ENCODE peak calls at places on chromosomes 12 and 14, in ten cellular contexts. One of them, this sample, is unnamed. For H3K9me3, the result is how much of the 10 kb centered on the place peaks cover.

GRCh38 chr12:76890407-76891143 is 11.8 kb upstream of the CSRP2 start:
- DNase-seq in tibial artery: no peak
- DNase-seq in A673: no peak
- DNase-seq in prostate gland: no peak
- DNase-seq in H9: no peak
- DNase-seq in heart left ventricle: no peak
- DNase-seq in Peyer's patch: no peak
- DNase-seq in mammary epithelial cell: peak
- DNase-seq in upper lobe of left lung: no peak
- DNase-seq in uterus: no peak
- DNase-seq in this sample: peak

GRCh38 chr14:70816525-70816924 is 7.2 kb upstream of the MAP3K9 start:
- DNase-seq in tibial artery: no peak
- DNase-seq in A673: peak
- DNase-seq in prostate gland: no peak
- DNase-seq in H9: peak
- DNase-seq in heart left ventricle: no peak
- DNase-seq in Peyer's patch: no peak
- DNase-seq in mammary epithelial cell: no peak
- DNase-seq in upper lobe of left lung: no peak
- DNase-seq in uterus: no peak
- DNase-seq in this sample: no peak

GRCh38 chr12:43921666-43922337 is 85.9 kb downstream of the TMEM117 start:
- DNase-seq in tibial artery: no peak
- DNase-seq in A673: peak
- DNase-seq in prostate gland: no peak
- DNase-seq in H9: no peak
- DNase-seq in heart left ventricle: no peak
- DNase-seq in Peyer's patch: no peak
- DNase-seq in mammary epithelial cell: no peak
- DNase-seq in upper lobe of left lung: no peak
- DNase-seq in uterus: no peak
- DNase-seq in this sample: no peak

GRCh38 chr12:108583971-108584370 is 13.9 kb downstream of the TMEM119 start:
- DNase-seq in tibial artery: no peak
- DNase-seq in A673: no peak
- DNase-seq in prostate gland: no peak
- DNase-seq in H9: no peak
- DNase-seq in heart left ventricle: no peak
- DNase-seq in Peyer's patch: peak
- DNase-seq in mammary epithelial cell: no peak
- DNase-seq in upper lobe of left lung: peak
- DNase-seq in uterus: no peak
- DNase-seq in this sample: no peak

GRCh38 chr12:16300706-16301105 is 23.2 kb upstream of the SLC15A5 start:
- DNase-seq in tibial artery: peak
- DNase-seq in A673: no peak
- DNase-seq in prostate gland: no peak
- DNase-seq in H9: no peak
- DNase-seq in heart left ventricle: no peak
- DNase-seq in Peyer's patch: no peak
- DNase-seq in mammary epithelial cell: no peak
- DNase-seq in upper lobe of left lung: peak
- DNase-seq in uterus: peak
- DNase-seq in this sample: no peak

GRCh38 chr14:76867536-76868452 is 41.6 kb downstream of the LRRC74A start:
- DNase-seq in tibial artery: no peak
- DNase-seq in A673: peak
- DNase-seq in prostate gland: no peak
- DNase-seq in H9: no peak
- DNase-seq in heart left ventricle: peak
- DNase-seq in Peyer's patch: no peak
- DNase-seq in mammary epithelial cell: no peak
- DNase-seq in upper lobe of left lung: no peak
- DNase-seq in uterus: no peak
- DNase-seq in this sample: peak

GRCh38 chr12:57886590-57887363 is 40.2 kb upstream of the CTDSP2 start:
- DNase-seq in tibial artery: no peak
- DNase-seq in A673: no peak
- DNase-seq in prostate gland: no peak
- DNase-seq in H9: no peak
- DNase-seq in heart left ventricle: no peak
- DNase-seq in Peyer's patch: no peak
- DNase-seq in mammary epithelial cell: no peak
- DNase-seq in upper lobe of left lung: no peak
- DNase-seq in uterus: no peak
- DNase-seq in this sample: no peak

GRCh38 chr12:509494-509893 is 49.8 kb downstream of the B4GALNT3 start:
- DNase-seq in tibial artery: no peak
- DNase-seq in A673: peak
- DNase-seq in prostate gland: no peak
- DNase-seq in H9: no peak
- DNase-seq in heart left ventricle: no peak
- DNase-seq in Peyer's patch: no peak
- DNase-seq in mammary epithelial cell: no peak
- DNase-seq in upper lobe of left lung: no peak
- DNase-seq in uterus: no peak
- DNase-seq in this sample: no peak

GRCh38 chr14:80645667-80646413 is 295.7 kb downstream of the CEP128 start:
- DNase-seq in tibial artery: no peak
- DNase-seq in A673: no peak
- DNase-seq in prostate gland: no peak
- DNase-seq in H9: no peak
- DNase-seq in heart left ventricle: no peak
- DNase-seq in Peyer's patch: no peak
- DNase-seq in mammary epithelial cell: peak
- DNase-seq in upper lobe of left lung: no peak
- DNase-seq in uterus: no peak
- DNase-seq in this sample: no peak

GRCh38 chr12:12714276-12715001 is 2.7 kb upstream of the CDKN1B start:
- DNase-seq in tibial artery: no peak
- DNase-seq in A673: peak
- DNase-seq in prostate gland: peak
- DNase-seq in H9: peak
- DNase-seq in heart left ventricle: peak
- DNase-seq in Peyer's patch: peak
- DNase-seq in mammary epithelial cell: no peak
- DNase-seq in upper lobe of left lung: peak
- DNase-seq in uterus: no peak
- DNase-seq in this sample: peak

GRCh38 chr12:121788176-121788818 is 5.2 kb downstream of the RHOF start:
- DNase-seq in tibial artery: no peak
- DNase-seq in A673: no peak
- DNase-seq in prostate gland: no peak
- DNase-seq in H9: no peak
- DNase-seq in heart left ventricle: no peak
- DNase-seq in Peyer's patch: no peak
- DNase-seq in mammary epithelial cell: no peak
- DNase-seq in upper lobe of left lung: no peak
- DNase-seq in uterus: no peak
- DNase-seq in this sample: no peak

GRCh38 chr12:92488735-92489134 is 214.1 kb upstream of the PLEKHG7 start:
- DNase-seq in tibial artery: no peak
- DNase-seq in A673: no peak
- DNase-seq in prostate gland: no peak
- DNase-seq in H9: no peak
- DNase-seq in heart left ventricle: no peak
- DNase-seq in Peyer's patch: no peak
- DNase-seq in mammary epithelial cell: no peak
- DNase-seq in upper lobe of left lung: no peak
- DNase-seq in uterus: no peak
- DNase-seq in this sample: no peak

GRCh38 chr12:111030800-111031199 is 110.4 kb upstream of the MYL2 start:
- DNase-seq in tibial artery: no peak
- DNase-seq in A673: no peak
- DNase-seq in prostate gland: no peak
- DNase-seq in H9: no peak
- DNase-seq in heart left ventricle: no peak
- DNase-seq in Peyer's patch: no peak
- DNase-seq in mammary epithelial cell: no peak
- DNase-seq in upper lobe of left lung: no peak
- DNase-seq in uterus: no peak
- DNase-seq in this sample: no peak

GRCh38 chr12:82910246-82910893 is 223.7 kb downstream of the TMTC2 start:
- DNase-seq in tibial artery: no peak
- DNase-seq in A673: no peak
- DNase-seq in prostate gland: no peak
- DNase-seq in H9: peak
- DNase-seq in heart left ventricle: no peak
- DNase-seq in Peyer's patch: no peak
- DNase-seq in mammary epithelial cell: no peak
- DNase-seq in upper lobe of left lung: no peak
- DNase-seq in uterus: no peak
- DNase-seq in this sample: no peak

GRCh38 chr14:58151701-58152568 is at the start of gene ARMH4:
- DNase-seq in tibial artery: peak
- DNase-seq in A673: peak
- DNase-seq in prostate gland: peak
- DNase-seq in H9: peak
- DNase-seq in heart left ventricle: peak
- DNase-seq in Peyer's patch: peak
- DNase-seq in mammary epithelial cell: peak
- DNase-seq in upper lobe of left lung: peak
- DNase-seq in uterus: peak
- DNase-seq in this sample: peak

GRCh38 chr12:26929590-26929989 is 8.2 kb downstream of the INTS13 start:
- DNase-seq in tibial artery: no peak
- DNase-seq in A673: no peak
- DNase-seq in prostate gland: no peak
- DNase-seq in H9: no peak
- DNase-seq in heart left ventricle: no peak
- DNase-seq in Peyer's patch: no peak
- DNase-seq in mammary epithelial cell: no peak
- DNase-seq in upper lobe of left lung: no peak
- DNase-seq in uterus: no peak
- DNase-seq in this sample: no peak

GRCh38 chr12:104682790-104683279 is 226.1 kb downstream of the CHST11 start:
- DNase-seq in tibial artery: no peak
- DNase-seq in A673: no peak
- DNase-seq in prostate gland: no peak
- DNase-seq in H9: no peak
- DNase-seq in heart left ventricle: no peak
- DNase-seq in Peyer's patch: no peak
- DNase-seq in mammary epithelial cell: no peak
- DNase-seq in upper lobe of left lung: no peak
- DNase-seq in uterus: no peak
- DNase-seq in this sample: peak

GRCh38 chr12:65517656-65518210 is 239.2 kb downstream of the MSRB3 start:
- DNase-seq in tibial artery: no peak
- DNase-seq in A673: no peak
- DNase-seq in prostate gland: no peak
- DNase-seq in H9: no peak
- DNase-seq in heart left ventricle: no peak
- DNase-seq in Peyer's patch: no peak
- DNase-seq in mammary epithelial cell: no peak
- DNase-seq in upper lobe of left lung: no peak
- DNase-seq in uterus: no peak
- DNase-seq in this sample: no peak

GRCh38 chr12:6364037-6364360 is 11.4 kb downstream of the SCNN1A start:
- DNase-seq in tibial artery: no peak
- DNase-seq in A673: no peak
- DNase-seq in prostate gland: no peak
- DNase-seq in H9: no peak
- DNase-seq in heart left ventricle: no peak
- DNase-seq in Peyer's patch: no peak
- DNase-seq in mammary epithelial cell: no peak
- DNase-seq in upper lobe of left lung: no peak
- DNase-seq in uterus: no peak
- DNase-seq in this sample: no peak

GRCh38 chr12:108211161-108211560 is 82.1 kb downstream of the WSCD2 start:
- DNase-seq in tibial artery: no peak
- DNase-seq in A673: no peak
- DNase-seq in prostate gland: no peak
- DNase-seq in H9: no peak
- DNase-seq in heart left ventricle: no peak
- DNase-seq in Peyer's patch: no peak
- DNase-seq in mammary epithelial cell: no peak
- DNase-seq in upper lobe of left lung: no peak
- DNase-seq in uterus: no peak
- DNase-seq in this sample: no peak

GRCh38 chr12:65882504-65882903 is 58.2 kb downstream of the HMGA2 start:
- DNase-seq in tibial artery: no peak
- DNase-seq in A673: no peak
- DNase-seq in prostate gland: no peak
- DNase-seq in H9: no peak
- DNase-seq in heart left ventricle: no peak
- DNase-seq in Peyer's patch: no peak
- DNase-seq in mammary epithelial cell: no peak
- DNase-seq in upper lobe of left lung: no peak
- DNase-seq in uterus: no peak
- DNase-seq in this sample: no peak

GRCh38 chr12:44960856-44961255 is 84.7 kb upstream of the NELL2 start:
- DNase-seq in tibial artery: no peak
- DNase-seq in A673: no peak
- DNase-seq in prostate gland: no peak
- DNase-seq in H9: peak
- DNase-seq in heart left ventricle: no peak
- DNase-seq in Peyer's patch: no peak
- DNase-seq in mammary epithelial cell: no peak
- DNase-seq in upper lobe of left lung: no peak
- DNase-seq in uterus: no peak
- DNase-seq in this sample: no peak
- TF ChIP-seq CTCF in tibial artery: no peak
- TF ChIP-seq CTCF in A673: no peak
- TF ChIP-seq CTCF in prostate gland: no peak
- TF ChIP-seq CTCF in H9: peak
- TF ChIP-seq CTCF in heart left ventricle: no peak
- TF ChIP-seq CTCF in Peyer's patch: no peak
- TF ChIP-seq CTCF in mammary epithelial cell: no peak
- TF ChIP-seq CTCF in upper lobe of left lung: no peak
- TF ChIP-seq CTCF in uterus: no peak
- TF ChIP-seq CTCF in this sample: no peak

GRCh38 chr14:103067231-103067954 is 10.0 kb upstream of the CDC42BPB start:
- DNase-seq in tibial artery: peak
- DNase-seq in A673: no peak
- DNase-seq in prostate gland: no peak
- DNase-seq in H9: no peak
- DNase-seq in heart left ventricle: no peak
- DNase-seq in Peyer's patch: peak
- DNase-seq in mammary epithelial cell: peak
- DNase-seq in upper lobe of left lung: no peak
- DNase-seq in uterus: no peak
- DNase-seq in this sample: no peak
- H3K27ac ChIP-seq in tibial artery: no peak
- H3K27ac ChIP-seq in A673: no peak
- H3K27ac ChIP-seq in prostate gland: no peak
- H3K27ac ChIP-seq in H9: no peak
- H3K27ac ChIP-seq in heart left ventricle: no peak
- H3K27ac ChIP-seq in Peyer's patch: peak
- H3K27ac ChIP-seq in mammary epithelial cell: peak
- H3K27ac ChIP-seq in upper lobe of left lung: peak
- H3K27ac ChIP-seq in uterus: peak
- H3K27ac ChIP-seq in this sample: no peak

GRCh38 chr14:97155814-97156213 is 358.6 kb downstream of the VRK1 start:
- DNase-seq in tibial artery: no peak
- DNase-seq in A673: no peak
- DNase-seq in prostate gland: no peak
- DNase-seq in H9: no peak
- DNase-seq in heart left ventricle: no peak
- DNase-seq in Peyer's patch: no peak
- DNase-seq in mammary epithelial cell: no peak
- DNase-seq in upper lobe of left lung: no peak
- DNase-seq in uterus: no peak
- DNase-seq in this sample: no peak
- H3K9me3 ChIP-seq in tibial artery: under half
- H3K9me3 ChIP-seq in A673: under half
- H3K9me3 ChIP-seq in prostate gland: under half
- H3K9me3 ChIP-seq in H9: under half
- H3K9me3 ChIP-seq in heart left ventricle: under half
- H3K9me3 ChIP-seq in Peyer's patch: under half
- H3K9me3 ChIP-seq in mammary epithelial cell: under half
- H3K9me3 ChIP-seq in upper lobe of left lung: under half
- H3K9me3 ChIP-seq in uterus: under half
- H3K9me3 ChIP-seq in this sample: under half

GRCh38 chr12:56256326-56256960 is 1.7 kb downstream of the ANKRD52 start:
- DNase-seq in tibial artery: no peak
- DNase-seq in A673: peak
- DNase-seq in prostate gland: no peak
- DNase-seq in H9: peak
- DNase-seq in heart left ventricle: no peak
- DNase-seq in Peyer's patch: no peak
- DNase-seq in mammary epithelial cell: no peak
- DNase-seq in upper lobe of left lung: no peak
- DNase-seq in uterus: no peak
- DNase-seq in this sample: no peak
- TF ChIP-seq CTCF in tibial artery: no peak
- TF ChIP-seq CTCF in A673: no peak
- TF ChIP-seq CTCF in prostate gland: no peak
- TF ChIP-seq CTCF in H9: peak
- TF ChIP-seq CTCF in heart left ventricle: no peak
- TF ChIP-seq CTCF in Peyer's patch: no peak
- TF ChIP-seq CTCF in mammary epithelial cell: peak
- TF ChIP-seq CTCF in upper lobe of left lung: no peak
- TF ChIP-seq CTCF in uterus: no peak
- TF ChIP-seq CTCF in this sample: no peak

This sample was measured in CD4-positive, alpha-beta T cell.